ENCODE peak calls at places on chromosome 2, in four cellular contexts. G is HEK293T, B is K562, L is GM12878. Y is an unnamed sample.

GRCh38 chr2:144331652-144332355 is 188.1 kb downstream of the ZEB2 start:
- DNase-seq in B (peak; percentile 53), G (no peak), L (no peak), Y (no peak)

GRCh38 chr2:20604957-20605381 is 45.9 kb downstream of the HS1BP3 start:
- DNase-seq in B (no peak), G (no peak), L (no peak), Y (no peak)

GRCh38 chr2:32061973-32062861 is 1.1 kb upstream of the SPAST start:
- DNase-seq in B (peak; percentile 62), L (no peak), G (peak; percentile 34), Y (peak; percentile 78)

GRCh38 chr2:100114011-100114433 is 28.4 kb downstream of the AFF3 start:
- DNase-seq in B (no peak), L (no peak), G (no peak), Y (no peak)

GRCh38 chr2:21694536-21694935 is 570.8 kb downstream of the TDRD15 start:
- DNase-seq in B (no peak), L (no peak), G (no peak), Y (no peak)

GRCh38 chr2:226515344-226516055 is 284.1 kb downstream of the IRS1 start:
- DNase-seq in L (no peak), G (no peak), B (no peak), Y (peak; percentile 94)

GRCh38 chr2:11357428-11357972 is 13.1 kb upstream of the ROCK2 start:
- DNase-seq in B (no peak), G (no peak), L (no peak), Y (peak; percentile 100)

GRCh38 chr2:158598856-158599517 is 142.2 kb downstream of the PKP4 start:
- DNase-seq in L (no peak), G (no peak), B (no peak), Y (no peak)

GRCh38 chr2:17667898-17668297 is 85.7 kb downstream of the SMC6 start:
- DNase-seq in G (no peak), L (no peak), B (no peak), Y (no peak)

GRCh38 chr2:12277305-12278034 is 439.3 kb upstream of the TRIB2 start:
- DNase-seq in B (peak; percentile 91), L (no peak), G (no peak), Y (no peak)

GRCh38 chr2:240579771-240580614 is 6.5 kb upstream of the CAPN10 start:
- DNase-seq in G (no peak), L (peak; percentile 62), B (no peak), Y (peak; percentile 96)

GRCh38 chr2:63594622-63595021 is 5.9 kb downstream of the MDH1 start:
- DNase-seq in G (no peak), L (no peak), B (no peak), Y (peak; percentile 29)

GRCh38 chr2:127100261-127101047 is 6.5 kb downstream of the BIN1 start:
- DNase-seq in B (peak; percentile 32), L (no peak), G (no peak), Y (peak; percentile 79)

GRCh38 chr2:20526146-20526545 is 79.3 kb downstream of the RHOB start:
- DNase-seq in B (no peak), L (no peak), G (no peak), Y (no peak)

GRCh38 chr2:144524190-144524957 is 4.5 kb upstream of the ZEB2 start:
- DNase-seq in G (peak; percentile 52), L (no peak), B (peak; percentile 81), Y (no peak)

GRCh38 chr2:216862628-216863027 is 2.8 kb upstream of the TNP1 start:
- DNase-seq in L (no peak), B (no peak), G (no peak), Y (peak; percentile 80)

GRCh38 chr2:204108301-204108700 is 171.7 kb downstream of the ICOS start:
- DNase-seq in L (no peak), B (peak; percentile 62), G (peak; percentile 69), Y (peak; percentile 11)

GRCh38 chr2:8889978-8890377 is 52.6 kb upstream of the KIDINS220 start:
- DNase-seq in B (no peak), G (no peak), L (no peak), Y (no peak)

GRCh38 chr2:173146590-173146989 is 70.9 kb downstream of the MAP3K20 start:
- DNase-seq in L (no peak), B (no peak), G (no peak), Y (no peak)

GRCh38 chr2:70140978-70141753 is 49.7 kb downstream of the C2orf42 start:
- DNase-seq in G (no peak), L (peak; percentile 88), B (peak; percentile 60), Y (peak; percentile 48)

GRCh38 chr2:110748489-110748867 is 16.1 kb downstream of the ACOXL start:
- DNase-seq in G (no peak), L (peak; percentile 98), B (no peak), Y (no peak)

GRCh38 chr2:160207271-160207670 is 7.2 kb upstream of the ITGB6 start:
- DNase-seq in G (no peak), L (no peak), B (no peak), Y (no peak)

GRCh38 chr2:229616433-229616832 is 97.9 kb downstream of the DNER start:
- DNase-seq in L (no peak), G (no peak), B (no peak), Y (no peak)

GRCh38 chr2:229612395-229612971 is 101.9 kb downstream of the DNER start:
- DNase-seq in B (no peak), G (no peak), L (no peak), Y (no peak)

GRCh38 chr2:229610359-229610758 is 104.0 kb downstream of the DNER start:
- DNase-seq in G (no peak), L (no peak), B (no peak), Y (no peak)

GRCh38 chr2:229611360-229611759 is 103.0 kb downstream of the DNER start:
- DNase-seq in L (no peak), G (no peak), B (no peak), Y (no peak)

DNA sequence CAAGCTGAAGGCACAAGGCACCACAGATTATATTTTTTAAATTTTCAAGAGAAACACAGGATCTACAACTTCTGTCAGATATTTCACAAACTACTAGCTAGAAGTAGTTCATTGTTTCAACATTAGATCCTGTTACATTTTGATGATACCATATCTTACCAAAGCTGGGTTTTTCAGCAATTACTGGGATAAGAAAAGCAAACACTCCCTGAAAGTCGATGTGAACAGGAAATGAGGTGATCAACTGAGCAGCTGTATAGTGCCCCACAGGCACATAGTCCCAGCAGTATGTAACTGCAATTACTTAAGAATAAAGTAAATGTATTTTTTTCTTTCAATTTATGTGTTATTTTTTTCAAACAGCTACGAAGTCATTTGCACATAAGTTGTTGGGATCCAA is 103.5 kb downstream of the DNER start:
- DNase-seq in G (no peak), L (no peak), B (no peak), Y (no peak)
- TF ChIP-seq TARDBP in G (no peak), L (no peak), B (no peak), Y (no peak)

GRCh38 chr2:237030382-237030781 is 55.3 kb upstream of the COPS8 start:
- DNase-seq in B (no peak), G (no peak), L (no peak), Y (no peak)

GRCh38 chr2:237035781-237036352 is 49.8 kb upstream of the COPS8 start:
- DNase-seq in B (no peak), G (no peak), L (no peak), Y (no peak)

GRCh38 chr2:237039301-237039906 is 46.3 kb upstream of the COPS8 start:
- DNase-seq in G (no peak), L (no peak), B (no peak), Y (no peak)

GRCh38 chr2:237027712-237028029 is 58.0 kb upstream of the COPS8 start:
- DNase-seq in B (no peak), L (no peak), G (no peak), Y (no peak)

DNA sequence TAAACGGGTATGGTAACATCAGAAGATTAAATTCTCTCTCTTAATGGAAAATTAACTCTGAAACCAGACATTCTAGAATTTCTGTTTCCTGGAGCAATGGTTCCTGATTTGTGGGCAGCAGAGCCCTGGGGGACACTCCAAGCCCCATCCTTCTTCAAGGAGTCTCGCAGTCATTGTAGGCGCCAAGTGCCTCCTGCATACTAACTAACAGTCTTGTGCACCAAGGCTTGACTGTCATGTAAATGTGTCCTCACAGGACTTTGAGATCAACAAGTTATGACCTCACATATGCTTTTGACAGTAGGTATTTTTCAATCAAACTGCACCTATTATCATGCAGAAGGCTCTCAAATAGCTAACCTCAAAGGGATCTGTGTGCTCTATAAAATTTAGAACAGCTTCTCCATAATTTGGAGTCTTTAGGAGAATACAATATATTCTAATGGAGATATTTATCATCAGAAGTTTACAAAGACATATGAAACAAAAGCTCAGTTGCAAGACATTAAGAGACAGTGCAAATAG is 52.1 kb upstream of the COPS8 start:
- DNase-seq in L (no peak), G (no peak), B (no peak), Y (no peak)
- TF ChIP-seq TARDBP in L (no peak), G (no peak), B (no peak), Y (no peak)

GRCh38 chr2:207969249-207969648 is 56.1 kb downstream of the PLEKHM3 start:
- DNase-seq in G (no peak), L (no peak), B (no peak), Y (no peak)
- TF ChIP-seq TARDBP in G (no peak), L (no peak), B (no peak), Y (no peak)

DNA sequence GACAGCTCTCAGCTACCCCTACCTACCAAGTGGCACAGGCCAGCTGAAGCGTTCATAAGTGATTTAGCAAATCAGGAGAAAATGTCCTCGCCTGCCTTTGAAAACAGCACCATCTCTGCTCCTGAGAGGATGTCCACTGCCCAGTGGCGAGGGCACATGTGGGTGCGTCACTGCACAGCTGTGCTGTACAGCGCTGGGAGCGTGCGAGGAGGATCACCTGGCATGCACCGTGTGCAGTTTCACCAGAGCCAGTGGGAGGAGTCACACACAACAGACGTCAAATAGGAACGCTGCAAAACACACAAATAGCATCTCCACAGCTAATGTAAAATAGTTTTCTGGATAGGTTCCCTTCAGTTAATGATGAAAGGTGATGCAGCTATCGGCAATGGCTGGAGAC is 154.1 kb downstream of the HDAC4 start:
- DNase-seq in G (no peak), L (no peak), B (no peak), Y (no peak)
- TF ChIP-seq TARDBP in G (no peak), L (no peak), B (no peak), Y (no peak)

Y was measured in HepG2.